ENCODE peak calls at places on chromosomes 2 and 18, in six cellular contexts. One of them, this sample, is unnamed.

GRCh38 chr18:58041633-58042032 is 2.4 kb upstream of the NEDD4L start:
- DNase-seq in CD8-positive, alpha-beta memory T cell: no peak
- DNase-seq in body of pancreas: no peak
- DNase-seq in breast epithelium: no peak
- DNase-seq in uterus: no peak
- DNase-seq in fibroblast of lung: peak; percentile 12
- DNase-seq in this sample: no peak

GRCh38 chr2:30403592-30404353 is 43.3 kb upstream of the LCLAT1 start:
- DNase-seq in fibroblast of lung: no peak
- DNase-seq in CD8-positive, alpha-beta memory T cell: no peak
- DNase-seq in uterus: no peak
- DNase-seq in body of pancreas: no peak
- DNase-seq in breast epithelium: no peak
- DNase-seq in this sample: no peak

GRCh38 chr2:8567469-8568108 is 114.3 kb upstream of the ID2 start:
- DNase-seq in fibroblast of lung: peak; percentile 21
- DNase-seq in body of pancreas: no peak
- DNase-seq in CD8-positive, alpha-beta memory T cell: no peak
- DNase-seq in uterus: no peak
- DNase-seq in breast epithelium: no peak
- DNase-seq in this sample: no peak

GRCh38 chr2:64604929-64605550 is 48.7 kb downstream of the SERTAD2 start:
- DNase-seq in fibroblast of lung: peak; percentile 83
- DNase-seq in uterus: peak; percentile 72
- DNase-seq in breast epithelium: no peak
- DNase-seq in body of pancreas: peak; percentile 47
- DNase-seq in CD8-positive, alpha-beta memory T cell: no peak
- DNase-seq in this sample: no peak

GRCh38 chr2:4291430-4291829 is 588.1 kb downstream of the DCDC2C start:
- DNase-seq in uterus: no peak
- DNase-seq in fibroblast of lung: no peak
- DNase-seq in body of pancreas: no peak
- DNase-seq in CD8-positive, alpha-beta memory T cell: no peak
- DNase-seq in breast epithelium: no peak
- DNase-seq in this sample: no peak

GRCh38 chr2:100902833-100903405 is 83.0 kb downstream of the NPAS2 start:
- DNase-seq in body of pancreas: no peak
- DNase-seq in uterus: peak; percentile 47
- DNase-seq in fibroblast of lung: peak; percentile 98
- DNase-seq in CD8-positive, alpha-beta memory T cell: no peak
- DNase-seq in breast epithelium: no peak
- DNase-seq in this sample: no peak

GRCh38 chr18:10285283-10285640 is 169.2 kb upstream of the APCDD1 start:
- DNase-seq in fibroblast of lung: no peak
- DNase-seq in uterus: no peak
- DNase-seq in body of pancreas: no peak
- DNase-seq in CD8-positive, alpha-beta memory T cell: no peak
- DNase-seq in breast epithelium: no peak
- DNase-seq in this sample: no peak

GRCh38 chr2:4507706-4508105 is 804.3 kb downstream of the DCDC2C start:
- DNase-seq in fibroblast of lung: no peak
- DNase-seq in body of pancreas: no peak
- DNase-seq in uterus: no peak
- DNase-seq in breast epithelium: no peak
- DNase-seq in CD8-positive, alpha-beta memory T cell: no peak
- DNase-seq in this sample: no peak

GRCh38 chr2:239208470-239209180 is 192.2 kb downstream of the HDAC4 start:
- DNase-seq in fibroblast of lung: no peak
- DNase-seq in CD8-positive, alpha-beta memory T cell: no peak
- DNase-seq in uterus: no peak
- DNase-seq in breast epithelium: no peak
- DNase-seq in body of pancreas: no peak
- DNase-seq in this sample: peak; percentile 19

GRCh38 chr2:208573559-208573958 is 167.0 kb downstream of the PTH2R start:
- DNase-seq in breast epithelium: no peak
- DNase-seq in CD8-positive, alpha-beta memory T cell: no peak
- DNase-seq in uterus: no peak
- DNase-seq in fibroblast of lung: no peak
- DNase-seq in body of pancreas: no peak
- DNase-seq in this sample: no peak

GRCh38 chr2:164890533-164890932 is 48.9 kb upstream of the COBLL1 start:
- DNase-seq in fibroblast of lung: peak; percentile 60
- DNase-seq in body of pancreas: no peak
- DNase-seq in breast epithelium: no peak
- DNase-seq in uterus: no peak
- DNase-seq in CD8-positive, alpha-beta memory T cell: no peak
- DNase-seq in this sample: no peak

GRCh38 chr2:215772003-215772402 is 241.3 kb downstream of the MREG start:
- DNase-seq in body of pancreas: no peak
- DNase-seq in CD8-positive, alpha-beta memory T cell: no peak
- DNase-seq in uterus: no peak
- DNase-seq in breast epithelium: no peak
- DNase-seq in fibroblast of lung: peak; percentile 87
- DNase-seq in this sample: no peak

GRCh38 chr2:10042301-10043161 is 819 bp upstream of the KLF11 start:
- DNase-seq in fibroblast of lung: peak; percentile 58
- DNase-seq in uterus: peak; percentile 85
- DNase-seq in body of pancreas: peak; percentile 88
- DNase-seq in breast epithelium: no peak
- DNase-seq in CD8-positive, alpha-beta memory T cell: peak; percentile 43
- DNase-seq in this sample: peak; percentile 84

GRCh38 chr18:35692866-35693265 is 111.3 kb downstream of the GALNT1 start:
- DNase-seq in uterus: no peak
- DNase-seq in fibroblast of lung: no peak
- DNase-seq in CD8-positive, alpha-beta memory T cell: no peak
- DNase-seq in breast epithelium: no peak
- DNase-seq in body of pancreas: no peak
- DNase-seq in this sample: no peak

GRCh38 chr2:94987074-94988020 is 38.2 kb upstream of the MAL start:
- DNase-seq in CD8-positive, alpha-beta memory T cell: no peak
- DNase-seq in body of pancreas: no peak
- DNase-seq in breast epithelium: peak; percentile 9
- DNase-seq in fibroblast of lung: no peak
- DNase-seq in uterus: no peak
- DNase-seq in this sample: no peak

GRCh38 chr18:11866764-11867163 is 15.6 kb downstream of the CHMP1B start:
- DNase-seq in uterus: no peak
- DNase-seq in body of pancreas: no peak
- DNase-seq in CD8-positive, alpha-beta memory T cell: no peak
- DNase-seq in breast epithelium: no peak
- DNase-seq in fibroblast of lung: no peak
- DNase-seq in this sample: no peak

GRCh38 chr2:24658531-24659202 is 134.5 kb downstream of the PTRHD1 start:
- DNase-seq in breast epithelium: no peak
- DNase-seq in body of pancreas: no peak
- DNase-seq in CD8-positive, alpha-beta memory T cell: no peak
- DNase-seq in uterus: no peak
- DNase-seq in fibroblast of lung: no peak
- DNase-seq in this sample: no peak

GRCh38 chr2:45678791-45679348 is 27.4 kb downstream of the PRKCE start:
- DNase-seq in fibroblast of lung: no peak
- DNase-seq in breast epithelium: no peak
- DNase-seq in CD8-positive, alpha-beta memory T cell: no peak
- DNase-seq in uterus: no peak
- DNase-seq in body of pancreas: no peak
- DNase-seq in this sample: no peak

GRCh38 chr18:70194227-70194890 is 11.1 kb downstream of the RTTN start:
- DNase-seq in body of pancreas: no peak
- DNase-seq in breast epithelium: no peak
- DNase-seq in fibroblast of lung: no peak
- DNase-seq in uterus: no peak
- DNase-seq in CD8-positive, alpha-beta memory T cell: no peak
- DNase-seq in this sample: no peak

GRCh38 chr18:53070706-53071105 is 730.7 kb downstream of the DCC start:
- DNase-seq in body of pancreas: no peak
- DNase-seq in breast epithelium: no peak
- DNase-seq in fibroblast of lung: no peak
- DNase-seq in CD8-positive, alpha-beta memory T cell: no peak
- DNase-seq in uterus: no peak
- DNase-seq in this sample: no peak

GRCh38 chr18:74896390-74896991 is 298.8 kb downstream of the ZNF407 start:
- DNase-seq in CD8-positive, alpha-beta memory T cell: peak; percentile 30
- DNase-seq in uterus: no peak
- DNase-seq in breast epithelium: peak; percentile 41
- DNase-seq in body of pancreas: peak; percentile 60
- DNase-seq in fibroblast of lung: no peak
- DNase-seq in this sample: peak; percentile 65

GRCh38 chr18:58761241-58761969 is 90.1 kb downstream of the MALT1 start:
- DNase-seq in uterus: no peak
- DNase-seq in body of pancreas: no peak
- DNase-seq in breast epithelium: no peak
- DNase-seq in fibroblast of lung: no peak
- DNase-seq in CD8-positive, alpha-beta memory T cell: no peak
- DNase-seq in this sample: no peak

GRCh38 chr2:202136526-202136925 is 63.5 kb downstream of the KIAA2012 start:
- DNase-seq in CD8-positive, alpha-beta memory T cell: no peak
- DNase-seq in body of pancreas: no peak
- DNase-seq in breast epithelium: no peak
- DNase-seq in fibroblast of lung: no peak
- DNase-seq in uterus: no peak
- DNase-seq in this sample: no peak

GRCh38 chr18:30687501-30687900 is 355.0 kb downstream of the DSC3 start:
- DNase-seq in uterus: no peak
- DNase-seq in fibroblast of lung: no peak
- DNase-seq in breast epithelium: no peak
- DNase-seq in body of pancreas: no peak
- DNase-seq in CD8-positive, alpha-beta memory T cell: no peak
- DNase-seq in this sample: no peak

GRCh38 chr18:30684825-30685481 is 357.6 kb downstream of the DSC3 start:
- DNase-seq in uterus: no peak
- DNase-seq in body of pancreas: no peak
- DNase-seq in fibroblast of lung: no peak
- DNase-seq in breast epithelium: no peak
- DNase-seq in CD8-positive, alpha-beta memory T cell: no peak
- DNase-seq in this sample: no peak

GRCh38 chr18:30683836-30684235 is 358.7 kb downstream of the DSC3 start:
- DNase-seq in CD8-positive, alpha-beta memory T cell: no peak
- DNase-seq in uterus: no peak
- DNase-seq in breast epithelium: no peak
- DNase-seq in fibroblast of lung: no peak
- DNase-seq in body of pancreas: no peak
- DNase-seq in this sample: no peak

GRCh38 chr18:30694773-30695172 is 347.8 kb downstream of the DSC3 start:
- DNase-seq in breast epithelium: no peak
- DNase-seq in body of pancreas: no peak
- DNase-seq in fibroblast of lung: no peak
- DNase-seq in uterus: no peak
- DNase-seq in CD8-positive, alpha-beta memory T cell: no peak
- DNase-seq in this sample: no peak

DNA sequence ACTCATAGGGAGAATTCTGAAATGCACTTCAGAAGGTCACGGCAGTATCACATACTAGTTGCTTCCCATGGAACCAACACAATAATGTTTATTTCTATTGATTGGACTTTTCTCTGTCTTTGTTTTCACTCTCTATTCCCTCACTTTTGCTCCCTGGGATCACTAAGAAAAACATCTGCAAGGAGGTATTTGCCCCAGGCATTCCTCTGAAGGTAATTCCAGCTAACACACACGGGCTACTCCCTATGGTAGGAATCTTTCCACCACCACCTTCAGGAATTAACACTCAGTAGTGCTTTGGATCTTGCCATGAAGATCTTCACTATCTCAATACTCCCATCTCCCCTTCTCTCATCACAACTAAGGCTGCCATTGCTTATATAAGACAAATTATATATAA is 353.3 kb downstream of the DSC3 start:
- DNase-seq in uterus: no peak
- DNase-seq in fibroblast of lung: no peak
- DNase-seq in body of pancreas: no peak
- DNase-seq in breast epithelium: no peak
- DNase-seq in CD8-positive, alpha-beta memory T cell: no peak
- DNase-seq in this sample: no peak
- H3K4me1 ChIP-seq in uterus: no peaks in the 10 kb centered on the region
- H3K4me1 ChIP-seq in fibroblast of lung: no peaks in the 10 kb centered on the region
- H3K4me1 ChIP-seq in body of pancreas: no peaks in the 10 kb centered on the region
- H3K4me1 ChIP-seq in breast epithelium: no peaks in the 10 kb centered on the region
- H3K4me1 ChIP-seq in CD8-positive, alpha-beta memory T cell: no peaks in the 10 kb centered on the region
- H3K4me1 ChIP-seq in this sample: no peaks in the 10 kb centered on the region

DNA sequence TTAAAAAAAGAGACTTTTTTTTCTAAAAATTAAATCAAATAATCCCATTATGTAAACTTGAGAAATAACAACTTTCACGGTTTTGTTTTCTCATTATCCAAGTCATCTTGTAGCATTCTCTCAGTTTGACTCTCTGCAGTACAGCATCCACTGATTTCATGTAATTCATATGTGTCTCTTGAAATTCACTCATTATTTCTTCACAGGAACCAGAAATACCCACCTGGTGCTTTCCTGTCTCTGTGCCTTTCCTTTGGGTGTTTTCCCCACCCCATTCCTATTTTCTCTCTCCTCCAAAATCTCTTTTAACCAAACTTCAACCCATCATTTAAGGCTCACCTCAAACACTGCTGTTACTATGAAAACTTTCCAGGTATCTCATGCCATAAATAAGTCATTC is 116.2 kb upstream of the STK17B start:
- DNase-seq in uterus: no peak
- DNase-seq in body of pancreas: no peak
- DNase-seq in fibroblast of lung: no peak
- DNase-seq in CD8-positive, alpha-beta memory T cell: no peak
- DNase-seq in breast epithelium: no peak
- DNase-seq in this sample: no peak
- H3K4me1 ChIP-seq in uterus: no peaks in the 10 kb centered on the region
- H3K4me1 ChIP-seq in body of pancreas: no peaks in the 10 kb centered on the region
- H3K4me1 ChIP-seq in fibroblast of lung: no peaks in the 10 kb centered on the region
- H3K4me1 ChIP-seq in CD8-positive, alpha-beta memory T cell: peaks cover 28% of the 10 kb centered on the region
- H3K4me1 ChIP-seq in breast epithelium: peaks cover 11% of the 10 kb centered on the region
- H3K4me1 ChIP-seq in this sample: no peaks in the 10 kb centered on the region

GRCh38 chr2:157440404-157441071 is 3.4 kb downstream of the CYTIP start:
- DNase-seq in breast epithelium: no peak
- DNase-seq in fibroblast of lung: no peak
- DNase-seq in CD8-positive, alpha-beta memory T cell: no peak
- DNase-seq in body of pancreas: no peak
- DNase-seq in uterus: no peak
- DNase-seq in this sample: no peak

GRCh38 chr2:157442636-157443035 is 1.3 kb downstream of the CYTIP start:
- DNase-seq in fibroblast of lung: no peak
- DNase-seq in breast epithelium: no peak
- DNase-seq in body of pancreas: no peak
- DNase-seq in CD8-positive, alpha-beta memory T cell: no peak
- DNase-seq in uterus: no peak
- DNase-seq in this sample: no peak

GRCh38 chr2:157442136-157442535 is 1.8 kb downstream of the CYTIP start:
- DNase-seq in body of pancreas: no peak
- DNase-seq in uterus: no peak
- DNase-seq in CD8-positive, alpha-beta memory T cell: no peak
- DNase-seq in fibroblast of lung: no peak
- DNase-seq in breast epithelium: no peak
- DNase-seq in this sample: no peak

GRCh38 chr2:157439792-157440186 is 4.1 kb downstream of the CYTIP start:
- DNase-seq in uterus: no peak
- DNase-seq in CD8-positive, alpha-beta memory T cell: no peak
- DNase-seq in fibroblast of lung: no peak
- DNase-seq in breast epithelium: no peak
- DNase-seq in body of pancreas: no peak
- DNase-seq in this sample: no peak

GRCh38 chr2:157441072-157441454 is 2.8 kb downstream of the CYTIP start:
- DNase-seq in uterus: no peak
- DNase-seq in fibroblast of lung: no peak
- DNase-seq in body of pancreas: peak; percentile 37
- DNase-seq in CD8-positive, alpha-beta memory T cell: no peak
- DNase-seq in breast epithelium: no peak
- DNase-seq in this sample: no peak
- H3K4me1 ChIP-seq in uterus: no peaks in the 10 kb centered on the region
- H3K4me1 ChIP-seq in fibroblast of lung: no peaks in the 10 kb centered on the region
- H3K4me1 ChIP-seq in body of pancreas: peaks cover 21% of the 10 kb centered on the region
- H3K4me1 ChIP-seq in CD8-positive, alpha-beta memory T cell: peaks cover 10% of the 10 kb centered on the region
- H3K4me1 ChIP-seq in breast epithelium: no peaks in the 10 kb centered on the region
- H3K4me1 ChIP-seq in this sample: no peaks in the 10 kb centered on the region

GRCh38 chr2:97757062-97757461 is 43.7 kb downstream of the ZAP70 start:
- DNase-seq in fibroblast of lung: no peak
- DNase-seq in CD8-positive, alpha-beta memory T cell: no peak
- DNase-seq in breast epithelium: no peak
- DNase-seq in body of pancreas: no peak
- DNase-seq in uterus: no peak
- DNase-seq in this sample: no peak
- H3K4me1 ChIP-seq in fibroblast of lung: no peaks in the 10 kb centered on the region
- H3K4me1 ChIP-seq in CD8-positive, alpha-beta memory T cell: peaks cover 29% of the 10 kb centered on the region
- H3K4me1 ChIP-seq in breast epithelium: no peaks in the 10 kb centered on the region
- H3K4me1 ChIP-seq in body of pancreas: no peaks in the 10 kb centered on the region
- H3K4me1 ChIP-seq in uterus: no peaks in the 10 kb centered on the region
- H3K4me1 ChIP-seq in this sample: no peaks in the 10 kb centered on the region